ENCODE peak calls at places on chromosomes 3 and 15, in five cellular contexts. B is GM06990, M is AG10803, Q is GM12878, X is A549. D is an unnamed sample.

GRCh38 chr3:148998297-148998696 is 7.0 kb downstream of the GYG1 start:
- DNase-seq in B (no peak), M (no peak), Q (no peak), X (no peak), D (peak)

GRCh38 chr3:138023754-138024153 is 13.8 kb downstream of the CLDN18 start:
- DNase-seq in B (no peak), M (no peak), Q (no peak), X (no peak), D (no peak)

GRCh38 chr3:10783360-10784346 is 32.4 kb upstream of the SLC6A11 start:
- DNase-seq in B (no peak), M (peak), Q (no peak), X (peak), D (peak)

GRCh38 chr15:40081691-40082194 is 26.9 kb downstream of the BMF start:
- DNase-seq in B (no peak), M (peak), Q (no peak), X (peak), D (peak)

GRCh38 chr3:195908439-195909293 is at the start of gene TNK2:
- DNase-seq in B (peak), M (no peak), Q (no peak), X (no peak), D (no peak)

GRCh38 chr3:40725026-40725425 is 200.3 kb downstream of the ZNF621 start:
- DNase-seq in B (no peak), M (no peak), Q (no peak), X (no peak), D (no peak)

GRCh38 chr15:80609512-80609946 is 85.6 kb upstream of the ABHD17C start:
- DNase-seq in B (no peak), M (peak), Q (no peak), X (no peak), D (no peak)

GRCh38 chr3:132787616-132788015 is 65.4 kb upstream of the NPHP3 start:
- DNase-seq in B (no peak), M (peak), Q (no peak), X (no peak), D (peak)

GRCh38 chr15:52080031-52080430 is 32.5 kb downstream of the BCL2L10 start:
- DNase-seq in B (no peak), M (no peak), Q (no peak), X (peak), D (no peak)

GRCh38 chr15:43792761-43793493 is 807 bp downstream of the SERF2 start:
- DNase-seq in B (no peak), M (peak), Q (no peak), X (no peak), D (no peak)

GRCh38 chr3:160245261-160245800 is 20.1 kb downstream of the C3orf80 start:
- DNase-seq in B (no peak), M (no peak), Q (no peak), X (no peak), D (no peak)

GRCh38 chr3:129036234-129037092 is 24.1 kb upstream of the GP9 start:
- DNase-seq in B (no peak), M (no peak), Q (no peak), X (no peak), D (no peak)

GRCh38 chr3:184658223-184658860 is 53.5 kb downstream of the MAGEF1 start:
- DNase-seq in B (no peak), M (no peak), Q (no peak), X (no peak), D (no peak)

GRCh38 chr15:37056168-37056893 is 44.0 kb downstream of the MEIS2 start:
- DNase-seq in B (no peak), M (no peak), Q (no peak), X (no peak), D (peak)

GRCh38 chr3:23580337-23580736 is 225.4 kb upstream of the UBE2E1 start:
- DNase-seq in B (no peak), M (peak), Q (no peak), X (peak), D (no peak)

GRCh38 chr15:47514251-47514652 is 203.1 kb upstream of the SEMA6D start:
- DNase-seq in B (no peak), M (peak), Q (no peak), X (no peak), D (peak)

GRCh38 chr3:102006812-102007485 is 157.6 kb downstream of the NFKBIZ start:
- DNase-seq in B (no peak), M (peak), Q (no peak), X (peak), D (peak)

GRCh38 chr3:161042023-161042501 is 63.1 kb downstream of the B3GALNT1 start:
- DNase-seq in B (peak), M (no peak), Q (no peak), X (peak), D (peak)

GRCh38 chr3:107578523-107578922 is 55.8 kb downstream of the BBX start:
- DNase-seq in B (no peak), M (no peak), Q (no peak), X (no peak), D (no peak)

GRCh38 chr3:71069797-71070196 is 513.7 kb downstream of the FOXP1 start:
- DNase-seq in B (no peak), M (peak), Q (no peak), X (peak), D (peak)

GRCh38 chr15:100902436-100903190 is 16.5 kb upstream of the LRRK1 start:
- DNase-seq in B (no peak), M (peak), Q (no peak), X (no peak), D (peak)

GRCh38 chr3:32283304-32283703 is 44.8 kb downstream of the CMTM8 start:
- DNase-seq in B (no peak), M (no peak), Q (no peak), X (no peak), D (peak)

GRCh38 chr3:194870394-194871110 is 184.9 kb downstream of the FAM43A start:
- DNase-seq in B (no peak), M (no peak), Q (no peak), X (peak), D (peak)

GRCh38 chr15:84797212-84797611 is 19.9 kb upstream of the ALPK3 start:
- DNase-seq in B (no peak), M (peak), Q (no peak), X (no peak), D (peak)
- H3K4me3 ChIP-seq in B (no peak), M (no peak), Q (no peak), X (no peak), D (no peak)

GRCh38 chr15:84888639-84889038 is 4.2 kb downstream of the SLC28A1 start:
- DNase-seq in B (no peak), M (no peak), Q (no peak), X (no peak), D (no peak)

GRCh38 chr15:84883916-84884781 is at the start of gene SLC28A1:
- DNase-seq in B (no peak), M (no peak), Q (no peak), X (no peak), D (no peak)

GRCh38 chr15:84887928-84888327 is 3.5 kb downstream of the SLC28A1 start:
- DNase-seq in B (no peak), M (no peak), Q (no peak), X (no peak), D (no peak)

GRCh38 chr15:84886984-84887299 is 2.5 kb downstream of the SLC28A1 start:
- DNase-seq in B (no peak), M (no peak), Q (no peak), X (no peak), D (no peak)

DNA sequence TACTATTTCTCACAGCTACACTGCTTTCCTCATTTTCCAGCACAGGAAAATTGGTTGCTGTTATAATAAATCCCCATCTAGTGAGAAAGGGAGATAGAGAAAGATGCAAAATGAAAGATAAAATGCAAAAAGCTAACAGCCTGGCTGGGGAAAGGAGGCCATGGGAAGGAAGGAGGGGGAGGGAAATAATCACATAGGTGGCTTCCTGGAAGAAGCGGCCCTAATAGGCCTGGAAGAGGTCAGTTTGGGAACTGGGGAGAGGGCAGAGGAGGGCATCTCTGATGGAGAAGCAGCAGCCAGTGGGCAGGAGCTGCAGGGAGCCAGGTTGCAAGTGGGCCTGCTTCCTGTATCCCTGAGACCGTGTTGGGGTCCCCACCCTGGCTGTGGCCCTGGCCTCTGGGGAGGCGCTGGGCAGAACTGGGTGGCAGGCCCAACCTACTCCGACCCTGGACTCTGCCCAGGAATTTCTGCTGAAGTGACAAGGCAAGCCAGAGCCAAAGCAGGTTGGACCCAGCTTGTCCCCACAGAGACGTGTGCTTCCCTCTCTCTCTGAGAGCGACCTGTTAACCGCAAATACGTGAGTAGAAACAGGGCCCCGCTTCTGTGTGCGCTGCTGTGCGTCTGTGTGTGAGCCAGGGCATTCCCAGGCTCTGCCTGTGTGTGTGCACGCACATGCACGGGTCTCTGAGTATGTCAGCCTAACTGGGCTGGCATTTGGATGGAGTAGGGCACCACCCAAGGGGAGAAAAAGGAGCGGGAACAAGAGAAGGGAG is 1.9 kb downstream of the SLC28A1 start:
- DNase-seq in B (no peak), M (no peak), Q (no peak), X (no peak), D (no peak)
- H3K4me3 ChIP-seq in B (no peak), M (no peak), Q (no peak), X (no peak), D (no peak)

DNA sequence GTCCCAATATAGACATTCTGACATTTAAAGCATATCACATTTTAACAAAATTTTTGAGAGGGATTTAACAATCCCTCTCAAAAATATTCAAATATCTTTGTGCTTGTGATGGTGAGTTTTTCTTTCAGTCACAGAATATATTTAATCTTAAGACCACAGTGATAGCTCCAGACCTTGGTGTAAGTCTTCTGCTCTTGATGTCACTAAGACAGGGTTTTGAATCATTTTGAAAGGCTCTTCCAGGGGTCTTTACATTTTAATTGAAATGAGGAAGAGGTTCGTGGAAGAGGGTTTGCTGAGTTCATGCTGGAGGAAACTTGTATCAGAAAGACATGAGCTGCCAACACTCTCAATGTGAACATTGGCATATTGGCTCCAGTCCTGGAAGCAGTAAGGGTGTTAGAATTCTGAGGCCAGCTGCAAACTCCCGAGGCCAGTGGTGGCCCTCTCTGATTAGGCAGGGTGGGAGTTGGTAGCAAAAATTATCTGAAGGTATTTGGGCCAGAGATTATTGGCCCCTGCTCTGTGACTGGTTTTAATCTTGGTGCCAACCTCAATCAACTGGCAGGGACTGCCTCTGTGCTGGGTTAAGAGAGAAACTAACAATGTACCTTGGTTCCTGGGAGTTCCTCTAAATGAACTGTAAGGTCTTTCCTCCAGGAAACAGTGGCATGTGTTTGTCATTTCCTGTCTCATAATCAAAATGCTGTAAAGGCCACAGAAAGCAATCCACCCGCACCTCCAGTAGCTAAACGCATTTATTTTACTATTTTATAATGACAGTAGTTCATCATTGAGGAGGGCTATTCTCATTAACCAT is 5.3 kb downstream of the POU1F1 start:
- DNase-seq in B (no peak), M (no peak), Q (no peak), X (no peak), D (peak)
- H3K4me3 ChIP-seq in B (no peak), M (no peak), Q (no peak), X (no peak), D (no peak)

DNA sequence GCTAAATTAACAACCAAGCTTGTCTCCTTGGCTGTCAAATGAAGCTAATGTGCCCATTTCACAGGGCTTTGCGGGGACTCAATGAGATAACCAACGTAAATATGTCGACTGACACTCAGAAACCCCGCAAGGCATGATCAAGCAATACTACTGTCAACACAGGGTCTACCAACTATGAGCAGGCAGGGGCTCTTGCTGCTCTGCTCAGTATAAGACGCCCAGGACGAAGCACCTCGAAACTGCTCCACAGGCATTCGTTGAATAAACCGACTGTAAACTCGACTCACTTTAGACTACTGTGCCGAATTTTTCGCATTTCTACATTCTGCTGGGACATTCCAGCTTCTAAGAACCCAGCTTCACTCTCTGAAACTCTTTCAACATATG is 55.0 kb downstream of the FEZF2 start:
- DNase-seq in B (no peak), M (no peak), Q (no peak), X (no peak), D (no peak)
- H3K4me3 ChIP-seq in B (peak), M (peak), Q (no peak), X (peak), D (peak)

DNA sequence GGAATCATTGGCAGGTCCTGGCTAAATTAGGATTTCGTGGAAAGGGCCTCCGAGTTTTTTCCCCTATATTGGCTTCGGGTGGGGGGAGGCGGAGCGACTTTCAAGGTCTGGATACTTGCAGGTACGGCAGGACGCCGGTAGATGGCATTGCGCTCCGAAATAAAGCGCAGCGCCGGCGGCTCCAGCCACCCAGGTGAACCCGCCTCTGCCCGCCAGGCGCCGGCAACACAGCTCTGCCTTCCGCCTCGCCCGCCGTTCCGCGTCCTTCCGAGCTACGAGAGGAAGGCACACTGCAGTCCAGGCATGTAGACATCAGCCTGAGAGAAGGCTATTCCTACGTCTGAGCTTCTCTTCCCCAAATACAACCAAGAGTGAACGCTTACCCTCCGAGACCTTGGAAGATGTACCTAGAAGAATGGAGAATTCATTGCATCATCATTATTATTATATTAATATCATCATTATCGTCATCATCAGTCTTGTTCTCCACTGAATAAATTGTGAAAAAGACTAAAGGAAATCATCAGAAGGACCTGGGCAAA is 514.1 kb downstream of the MECOM start:
- DNase-seq in B (peak), M (peak), Q (peak), X (peak), D (peak)
- H3K4me3 ChIP-seq in B (no peak), M (peak), Q (no peak), X (peak), D (peak)

DNA sequence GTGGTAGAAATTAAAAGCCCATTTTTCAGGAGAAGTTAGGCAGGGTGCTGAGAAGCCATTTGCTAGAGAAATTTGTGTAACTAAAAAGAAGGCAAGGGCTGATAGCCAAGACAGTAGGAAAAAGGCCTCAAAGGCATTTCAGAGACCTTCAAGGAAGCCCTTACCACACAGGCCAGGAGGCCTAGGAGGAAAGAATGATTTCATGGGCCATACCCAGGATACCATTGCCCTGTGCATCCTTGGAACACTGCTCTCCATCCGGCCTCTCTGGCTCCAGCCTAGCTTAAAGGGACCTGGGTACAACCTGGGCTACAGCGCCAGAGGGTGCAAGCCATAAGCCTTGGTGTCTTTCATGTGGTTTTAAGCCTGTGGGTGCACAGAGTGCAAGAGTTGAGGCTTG is 193.6 kb upstream of the GRM7 start:
- DNase-seq in B (no peak), M (no peak), Q (no peak), X (no peak), D (no peak)
- H3K4me3 ChIP-seq in B (no peak), M (no peak), Q (no peak), X (no peak), D (no peak)

GRCh38 chr3:45223889-45224730 is 2.0 kb downstream of the TMEM158 start:
- DNase-seq in B (no peak), M (no peak), Q (no peak), X (no peak), D (peak)
- H3K4me3 ChIP-seq in B (no peak), M (peak), Q (no peak), X (peak), D (peak)

D was measured in foreskin fibroblast.